ENCODE peak calls at places on chromosomes 2 and 18, in five cellular contexts. One of them, this sample, is unnamed.

GRCh38 chr2:175167076-175167791 is 769 bp downstream of the ATF2 start:
- DNase-seq in activated CD4-positive, alpha-beta T cell treated with anti-CD3 and anti-CD28 coated beads for 24 hours: peak; percentile 2
- DNase-seq in Kasumi-1: peak; percentile 37
- DNase-seq in hypothalamus: no peak
- DNase-seq in SJSA1: no peak
- DNase-seq in this sample: peak; percentile 41

GRCh38 chr2:157304811-157305712 is 20.6 kb downstream of the ERMN start:
- DNase-seq in activated CD4-positive, alpha-beta T cell treated with anti-CD3 and anti-CD28 coated beads for 24 hours: no peak
- DNase-seq in Kasumi-1: no peak
- DNase-seq in hypothalamus: no peak
- DNase-seq in SJSA1: no peak
- DNase-seq in this sample: no peak

GRCh38 chr2:109279243-109279860 is 150.3 kb downstream of the SH3RF3 start:
- DNase-seq in activated CD4-positive, alpha-beta T cell treated with anti-CD3 and anti-CD28 coated beads for 24 hours: no peak
- DNase-seq in Kasumi-1: no peak
- DNase-seq in hypothalamus: no peak
- DNase-seq in SJSA1: no peak
- DNase-seq in this sample: no peak

GRCh38 chr2:161077367-161078210 is 82.6 kb upstream of the TANK start:
- DNase-seq in activated CD4-positive, alpha-beta T cell treated with anti-CD3 and anti-CD28 coated beads for 24 hours: peak; percentile 37
- DNase-seq in Kasumi-1: peak; percentile 100
- DNase-seq in hypothalamus: no peak
- DNase-seq in SJSA1: no peak
- DNase-seq in this sample: no peak

GRCh38 chr2:108128226-108128786 is 111.5 kb upstream of the SULT1C3 start:
- DNase-seq in activated CD4-positive, alpha-beta T cell treated with anti-CD3 and anti-CD28 coated beads for 24 hours: no peak
- DNase-seq in Kasumi-1: no peak
- DNase-seq in hypothalamus: no peak
- DNase-seq in SJSA1: no peak
- DNase-seq in this sample: no peak

GRCh38 chr2:179020156-179020750 is 29.7 kb downstream of the CCDC141 start:
- DNase-seq in activated CD4-positive, alpha-beta T cell treated with anti-CD3 and anti-CD28 coated beads for 24 hours: peak; percentile 48
- DNase-seq in Kasumi-1: peak; percentile 48
- DNase-seq in hypothalamus: no peak
- DNase-seq in SJSA1: no peak
- DNase-seq in this sample: peak; percentile 28

GRCh38 chr18:43692291-43692690 is 415.0 kb upstream of the SYT4 start:
- DNase-seq in activated CD4-positive, alpha-beta T cell treated with anti-CD3 and anti-CD28 coated beads for 24 hours: no peak
- DNase-seq in Kasumi-1: no peak
- DNase-seq in hypothalamus: no peak
- DNase-seq in SJSA1: peak; percentile 50
- DNase-seq in this sample: no peak

GRCh38 chr2:188666503-188666902 is 307.7 kb upstream of the COL3A1 start:
- DNase-seq in activated CD4-positive, alpha-beta T cell treated with anti-CD3 and anti-CD28 coated beads for 24 hours: no peak
- DNase-seq in Kasumi-1: no peak
- DNase-seq in hypothalamus: no peak
- DNase-seq in SJSA1: no peak
- DNase-seq in this sample: no peak

GRCh38 chr2:32262105-32262504 is 2.6 kb downstream of the NLRC4 start:
- DNase-seq in activated CD4-positive, alpha-beta T cell treated with anti-CD3 and anti-CD28 coated beads for 24 hours: no peak
- DNase-seq in Kasumi-1: peak; percentile 89
- DNase-seq in hypothalamus: no peak
- DNase-seq in SJSA1: no peak
- DNase-seq in this sample: no peak

GRCh38 chr2:12856934-12857660 is 140.4 kb downstream of the TRIB2 start:
- DNase-seq in activated CD4-positive, alpha-beta T cell treated with anti-CD3 and anti-CD28 coated beads for 24 hours: no peak
- DNase-seq in Kasumi-1: peak; percentile 98
- DNase-seq in hypothalamus: no peak
- DNase-seq in SJSA1: peak; percentile 88
- DNase-seq in this sample: peak; percentile 14

This sample was measured in mucosa of descending colon.